ENCODE peak calls at places on chromosome 20, in eight cellular contexts. X is thyroid gland, Q is mammary epithelial cell, C is PC-3, F is fibroblast of lung, H is HCT116, B is A673, R is hepatocyte. P is an unnamed sample.

GRCh38 chr20:4666001-4666470 is 55.7 kb upstream of the PRND start:
- DNase-seq in H (no peak), B (peak), C (peak), R (no peak), F (peak), Q (peak), X (no peak), P (no peak)

GRCh38 chr20:13223731-13224130 is 2.7 kb downstream of the ISM1 start:
- DNase-seq in B (no peak), C (no peak), R (no peak), X (no peak), F (no peak), Q (no peak), H (no peak), P (no peak)

GRCh38 chr20:39049684-39050554 is 87.8 kb downstream of the DHX35 start:
- DNase-seq in H (peak), R (peak), F (peak), Q (peak), B (peak), X (peak), C (peak), P (peak)

GRCh38 chr20:41654884-41655283 is 36.7 kb upstream of the CHD6 start:
- DNase-seq in Q (peak), B (peak), H (no peak), R (peak), F (peak), X (no peak), C (peak), P (no peak)

GRCh38 chr20:53712212-53712977 is 118.8 kb upstream of the ZNF217 start:
- DNase-seq in X (peak), B (no peak), Q (no peak), F (no peak), C (no peak), H (no peak), R (no peak), P (no peak)

GRCh38 chr20:11891081-11891826 is 26.4 kb upstream of the BTBD3 start:
- DNase-seq in B (peak), Q (peak), H (no peak), R (peak), X (peak), F (peak), C (peak), P (no peak)

GRCh38 chr20:54172856-54173652 is 732 bp downstream of the CYP24A1 start:
- DNase-seq in F (peak), X (peak), H (no peak), Q (peak), C (no peak), R (no peak), B (peak), P (no peak)

GRCh38 chr20:39190666-39191570 is 228.8 kb downstream of the DHX35 start:
- DNase-seq in B (no peak), C (peak), R (peak), H (peak), X (no peak), Q (peak), F (peak), P (no peak)

GRCh38 chr20:31476313-31476623 is 1.2 kb downstream of the REM1 start:
- DNase-seq in F (no peak), C (no peak), R (no peak), B (no peak), Q (no peak), X (no peak), H (no peak), P (no peak)

GRCh38 chr20:31474097-31474436 is 860 bp downstream of the DEFB124 start:
- DNase-seq in Q (no peak), X (no peak), C (no peak), R (no peak), H (no peak), F (no peak), B (no peak), P (no peak)

GRCh38 chr20:31475032-31475431 is at the start of the genes DEFB124 and REM1:
- DNase-seq in F (no peak), B (no peak), C (no peak), X (peak), Q (no peak), R (no peak), H (no peak), P (no peak)

GRCh38 chr20:31476648-31477220 is 1.6 kb downstream of the REM1 start:
- DNase-seq in X (no peak), H (no peak), Q (no peak), B (no peak), C (no peak), R (no peak), F (no peak), P (no peak)

GRCh38 chr20:31475472-31476312 is 604 bp downstream of the REM1 start:
- DNase-seq in R (no peak), B (no peak), C (no peak), F (no peak), X (no peak), Q (no peak), H (no peak), P (no peak)
- H3K4me3 ChIP-seq in R (no peak), B (no peak), C (no peak), F (no peak), X (no peak), Q (no peak), H (no peak), P (no peak)

GRCh38 chr20:37392441-37393195 is 46.7 kb downstream of the SRC start:
- DNase-seq in X (no peak), F (no peak), R (no peak), Q (no peak), B (peak), H (no peak), C (peak), P (no peak)
- TF ChIP-seq CTCF in X (no peak), F (peak), R (peak), Q (peak), B (peak), H (peak), C (peak), P (peak)

GRCh38 chr20:46970937-46971630 is 76.4 kb downstream of the EYA2 start:
- DNase-seq in X (no peak), Q (peak), H (peak), F (peak), B (peak), C (peak), R (peak), P (peak)
- H3K4me3 ChIP-seq in X (no peak), Q (no peak), H (no peak), F (no peak), B (no peak), C (no peak), R (no peak), P (no peak)

GRCh38 chr20:62252342-62252966 is 14.1 kb downstream of the OSBPL2 start:
- DNase-seq in C (peak), Q (peak), F (no peak), X (no peak), B (no peak), H (no peak), R (no peak), P (no peak)

GRCh38 chr20:62258499-62259293 is 20.4 kb downstream of the OSBPL2 start:
- DNase-seq in C (peak), H (no peak), X (no peak), F (peak), Q (peak), B (no peak), R (no peak), P (no peak)

GRCh38 chr20:62255976-62256375 is 17.7 kb downstream of the OSBPL2 start:
- DNase-seq in F (no peak), X (no peak), B (no peak), C (no peak), H (no peak), Q (no peak), R (no peak), P (no peak)

GRCh38 chr20:62253398-62253797 is 15.1 kb downstream of the OSBPL2 start:
- DNase-seq in B (no peak), C (no peak), F (no peak), Q (no peak), H (no peak), R (no peak), X (no peak), P (no peak)

DNA sequence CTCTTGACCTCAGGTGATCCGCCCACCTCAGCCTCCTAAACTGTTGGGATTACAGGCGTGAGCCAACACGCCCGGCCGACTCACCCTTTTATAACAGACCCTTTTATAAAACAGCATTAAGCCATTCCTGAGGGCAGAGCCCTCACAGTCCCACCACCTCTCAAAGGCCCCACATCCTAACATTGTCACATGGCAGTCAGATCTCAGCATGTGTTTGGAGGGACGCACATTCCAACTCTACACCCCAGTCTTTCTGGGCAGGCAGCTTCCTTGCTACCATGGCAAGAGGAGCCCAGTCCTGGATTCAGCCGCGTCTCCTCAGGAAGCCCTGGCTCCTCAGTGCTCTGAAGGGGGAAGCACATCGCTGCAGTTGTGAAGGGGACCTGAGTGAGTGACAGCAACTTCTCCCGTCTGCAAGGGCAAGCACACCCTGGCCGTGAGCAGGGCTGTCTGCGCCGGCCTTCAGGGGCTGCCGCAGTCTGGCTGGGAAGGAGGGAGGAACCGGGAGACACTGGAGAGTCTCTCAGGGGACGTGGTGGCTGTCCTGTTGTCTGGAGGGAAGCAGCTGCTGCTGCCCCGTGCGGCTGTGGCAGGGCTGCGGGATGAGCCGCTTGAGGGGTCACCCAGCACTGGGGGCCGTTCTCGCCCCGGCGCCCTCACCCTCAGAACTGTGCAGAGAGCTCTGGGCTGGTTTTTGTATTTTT is 15.9 kb downstream of the OSBPL2 start:
- DNase-seq in B (no peak), Q (no peak), F (no peak), C (no peak), R (no peak), X (no peak), H (no peak), P (no peak)
- TF ChIP-seq CTCF in B (no peak), Q (no peak), F (no peak), C (no peak), R (no peak), X (no peak), H (no peak), P (no peak)

DNA sequence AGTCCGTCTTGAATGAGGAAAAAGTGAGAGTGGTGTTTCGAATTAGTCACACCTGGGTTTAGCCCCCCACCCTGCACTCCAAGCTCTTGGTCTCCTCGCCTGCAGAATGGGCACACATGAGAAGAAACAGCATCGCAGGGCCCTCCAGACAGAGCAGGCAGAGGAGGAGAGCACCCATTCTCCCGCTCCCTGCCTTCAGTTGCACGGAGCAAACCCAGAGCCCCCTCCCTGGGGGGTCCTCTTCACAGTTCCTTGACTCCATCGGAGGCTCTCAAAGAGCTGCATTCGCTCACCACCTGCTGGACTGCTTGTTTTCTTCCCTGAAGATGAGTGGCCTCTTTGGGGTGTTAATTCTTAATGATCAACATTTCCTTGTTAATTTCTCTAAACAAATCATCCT is 5.1 kb downstream of the CST7 start:
- DNase-seq in F (no peak), C (no peak), X (no peak), R (no peak), B (no peak), H (no peak), Q (no peak), P (no peak)
- H3K4me3 ChIP-seq in F (no peak), C (no peak), X (no peak), R (no peak), B (no peak), H (no peak), Q (no peak), P (no peak)

GRCh38 chr20:43404880-43405279 is 52.8 kb upstream of the SRSF6 start:
- DNase-seq in X (no peak), H (peak), R (no peak), C (peak), Q (peak), B (peak), F (no peak), P (no peak)

DNA sequence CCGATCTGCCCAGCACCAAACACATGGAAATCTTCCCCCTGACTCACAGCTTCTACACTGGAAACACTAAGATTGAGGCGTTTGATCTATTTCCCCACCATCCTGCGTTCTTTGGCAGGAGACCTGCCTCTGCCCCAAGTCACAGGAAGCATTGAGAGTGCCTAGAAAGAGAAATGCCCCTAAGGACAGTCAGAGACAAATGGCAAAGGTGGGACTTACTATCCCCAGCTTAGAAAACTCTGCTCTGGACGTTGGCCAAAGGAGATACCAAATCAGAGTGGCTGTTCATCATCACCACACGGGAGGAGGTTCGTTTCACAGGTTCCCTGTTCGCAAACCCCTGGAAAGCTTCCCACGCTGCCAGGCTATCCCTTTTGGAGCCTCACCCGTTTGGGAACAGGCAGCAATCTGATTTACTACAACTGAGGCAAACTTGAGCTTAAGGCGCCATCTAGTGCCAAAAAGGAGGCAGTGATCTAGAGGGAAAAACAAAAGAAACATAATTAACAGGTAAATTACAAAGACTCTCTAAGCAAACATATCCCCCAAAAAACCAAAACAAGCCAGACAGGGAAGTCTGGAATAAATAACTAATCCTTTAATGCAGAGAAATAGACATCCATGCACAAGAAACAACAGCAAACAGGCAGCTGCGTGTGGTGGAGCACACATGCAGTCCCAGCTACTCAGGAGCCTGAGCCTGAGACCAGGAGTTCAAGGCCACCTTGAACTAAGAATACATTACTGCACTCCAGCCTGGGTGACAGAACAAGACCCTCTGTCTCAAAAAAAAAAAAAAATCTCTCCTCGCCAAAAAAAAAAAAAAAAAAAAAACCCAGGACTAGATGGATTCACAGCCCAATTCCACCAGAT is 48.4 kb upstream of the SRSF6 start:
- DNase-seq in X (no peak), F (peak), Q (peak), H (peak), C (peak), B (peak), R (peak), P (peak)
- TF ChIP-seq CTCF in X (no peak), F (peak), Q (peak), H (peak), C (peak), B (peak), R (peak), P (peak)

DNA sequence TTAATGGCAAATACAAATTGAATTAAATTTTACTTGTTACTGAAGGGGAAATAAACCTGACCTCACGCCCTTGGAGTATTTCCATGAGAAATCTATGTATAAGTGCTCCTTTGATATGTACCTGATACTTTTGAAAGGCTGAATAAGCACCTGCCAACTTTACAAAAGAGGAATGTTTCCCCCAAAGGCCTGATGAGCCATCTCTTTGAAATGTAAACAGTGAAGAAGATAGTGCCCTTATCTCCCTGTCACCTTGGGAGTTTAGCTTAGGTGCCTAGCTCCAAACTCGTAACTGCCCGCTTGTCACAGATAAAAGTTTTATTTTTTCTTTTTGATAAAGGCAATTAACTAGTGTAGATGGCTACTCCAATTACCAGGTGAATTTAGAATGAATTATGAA is 1.1 kb upstream of the ZNF343 start:
- DNase-seq in Q (no peak), X (no peak), R (peak), F (no peak), H (no peak), C (no peak), B (no peak), P (no peak)
- H3K4me3 ChIP-seq in Q (peak), X (no peak), R (peak), F (no peak), H (peak), C (no peak), B (peak), P (peak)

GRCh38 chr20:62301773-62302340 is 940 bp upstream of the ADRM1 start:
- DNase-seq in B (peak), F (peak), H (peak), R (peak), Q (peak), C (peak), X (peak), P (peak)
- TF ChIP-seq CTCF in B (peak), F (peak), H (peak), R (peak), Q (peak), C (peak), X (peak), P (peak)